ENCODE peak calls at places on chromosomes 5 and 9, in nine cellular contexts. One of them, this sample, is unnamed. For H3K4me1 and H3K9me3, the result is how much of the 10 kb centered on the place peaks cover.

GRCh38 chr5:40277161-40277906 is 402.4 kb upstream of the PTGER4 start:
- DNase-seq in left lung: no peak
- DNase-seq in CD8-positive, alpha-beta memory T cell: peak
- DNase-seq in adrenal gland: no peak
- DNase-seq in esophagus squamous epithelium: no peak
- DNase-seq in endothelial cell of umbilical vein: no peak
- DNase-seq in uterus: no peak
- DNase-seq in thoracic aorta: no peak
- DNase-seq in SK-N-SH: no peak
- DNase-seq in this sample: no peak

GRCh38 chr5:135604046-135604445 is 25.3 kb upstream of the CXCL14 start:
- DNase-seq in left lung: no peak
- DNase-seq in CD8-positive, alpha-beta memory T cell: no peak
- DNase-seq in adrenal gland: no peak
- DNase-seq in esophagus squamous epithelium: no peak
- DNase-seq in endothelial cell of umbilical vein: no peak
- DNase-seq in uterus: no peak
- DNase-seq in thoracic aorta: no peak
- DNase-seq in SK-N-SH: no peak
- DNase-seq in this sample: no peak

GRCh38 chr9:125771037-125771436 is 23.9 kb downstream of the PBX3 start:
- DNase-seq in left lung: no peak
- DNase-seq in CD8-positive, alpha-beta memory T cell: no peak
- DNase-seq in adrenal gland: no peak
- DNase-seq in esophagus squamous epithelium: no peak
- DNase-seq in endothelial cell of umbilical vein: no peak
- DNase-seq in uterus: no peak
- DNase-seq in thoracic aorta: no peak
- DNase-seq in SK-N-SH: no peak
- DNase-seq in this sample: no peak

GRCh38 chr5:53201746-53202145 is 92.2 kb upstream of the MOCS2 start:
- DNase-seq in left lung: no peak
- DNase-seq in CD8-positive, alpha-beta memory T cell: no peak
- DNase-seq in adrenal gland: no peak
- DNase-seq in esophagus squamous epithelium: no peak
- DNase-seq in endothelial cell of umbilical vein: no peak
- DNase-seq in uterus: no peak
- DNase-seq in thoracic aorta: no peak
- DNase-seq in SK-N-SH: no peak
- DNase-seq in this sample: no peak

GRCh38 chr5:97936246-97936645 is 753.2 kb upstream of the RIOK2 start:
- DNase-seq in left lung: no peak
- DNase-seq in CD8-positive, alpha-beta memory T cell: no peak
- DNase-seq in adrenal gland: no peak
- DNase-seq in esophagus squamous epithelium: no peak
- DNase-seq in endothelial cell of umbilical vein: no peak
- DNase-seq in uterus: no peak
- DNase-seq in thoracic aorta: no peak
- DNase-seq in SK-N-SH: no peak
- DNase-seq in this sample: no peak

GRCh38 chr9:76310577-76310976 is 83.6 kb downstream of the RFK start:
- DNase-seq in left lung: no peak
- DNase-seq in CD8-positive, alpha-beta memory T cell: no peak
- DNase-seq in adrenal gland: no peak
- DNase-seq in esophagus squamous epithelium: no peak
- DNase-seq in endothelial cell of umbilical vein: no peak
- DNase-seq in uterus: no peak
- DNase-seq in thoracic aorta: no peak
- DNase-seq in SK-N-SH: no peak
- DNase-seq in this sample: no peak

GRCh38 chr9:109815366-109815947 is 35.5 kb downstream of the PALM2AKAP2 start:
- DNase-seq in left lung: no peak
- DNase-seq in CD8-positive, alpha-beta memory T cell: no peak
- DNase-seq in adrenal gland: no peak
- DNase-seq in esophagus squamous epithelium: no peak
- DNase-seq in endothelial cell of umbilical vein: no peak
- DNase-seq in uterus: no peak
- DNase-seq in thoracic aorta: no peak
- DNase-seq in SK-N-SH: no peak
- DNase-seq in this sample: no peak

GRCh38 chr5:76813982-76814562 is 4.8 kb upstream of the F2RL1 start:
- DNase-seq in left lung: no peak
- DNase-seq in CD8-positive, alpha-beta memory T cell: no peak
- DNase-seq in adrenal gland: no peak
- DNase-seq in esophagus squamous epithelium: no peak
- DNase-seq in endothelial cell of umbilical vein: peak
- DNase-seq in uterus: no peak
- DNase-seq in thoracic aorta: no peak
- DNase-seq in SK-N-SH: no peak
- DNase-seq in this sample: no peak

GRCh38 chr5:141850183-141850768 is 27.9 kb downstream of the PCDH1 start:
- DNase-seq in left lung: no peak
- DNase-seq in CD8-positive, alpha-beta memory T cell: peak
- DNase-seq in adrenal gland: peak
- DNase-seq in esophagus squamous epithelium: peak
- DNase-seq in endothelial cell of umbilical vein: no peak
- DNase-seq in uterus: peak
- DNase-seq in thoracic aorta: no peak
- DNase-seq in SK-N-SH: peak
- DNase-seq in this sample: no peak

GRCh38 chr9:134139081-134139480 is 3.2 kb downstream of the WDR5 start:
- DNase-seq in left lung: no peak
- DNase-seq in CD8-positive, alpha-beta memory T cell: no peak
- DNase-seq in adrenal gland: no peak
- DNase-seq in esophagus squamous epithelium: no peak
- DNase-seq in endothelial cell of umbilical vein: no peak
- DNase-seq in uterus: no peak
- DNase-seq in thoracic aorta: no peak
- DNase-seq in SK-N-SH: peak
- DNase-seq in this sample: no peak

GRCh38 chr9:132768932-132769894 is 98.9 kb downstream of the GTF3C4 start:
- DNase-seq in left lung: peak
- DNase-seq in CD8-positive, alpha-beta memory T cell: peak
- DNase-seq in adrenal gland: peak
- DNase-seq in esophagus squamous epithelium: peak
- DNase-seq in endothelial cell of umbilical vein: peak
- DNase-seq in uterus: peak
- DNase-seq in thoracic aorta: no peak
- DNase-seq in SK-N-SH: peak
- DNase-seq in this sample: peak

GRCh38 chr9:93291536-93292287 is 107.8 kb downstream of the WNK2 start:
- DNase-seq in left lung: no peak
- DNase-seq in CD8-positive, alpha-beta memory T cell: no peak
- DNase-seq in adrenal gland: no peak
- DNase-seq in esophagus squamous epithelium: no peak
- DNase-seq in endothelial cell of umbilical vein: no peak
- DNase-seq in uterus: no peak
- DNase-seq in thoracic aorta: no peak
- DNase-seq in SK-N-SH: no peak
- DNase-seq in this sample: no peak

GRCh38 chr5:76679231-76679630 is 36.7 kb upstream of the F2R start:
- DNase-seq in left lung: no peak
- DNase-seq in CD8-positive, alpha-beta memory T cell: no peak
- DNase-seq in adrenal gland: no peak
- DNase-seq in esophagus squamous epithelium: no peak
- DNase-seq in endothelial cell of umbilical vein: peak
- DNase-seq in uterus: peak
- DNase-seq in thoracic aorta: no peak
- DNase-seq in SK-N-SH: no peak
- DNase-seq in this sample: no peak

GRCh38 chr5:76082790-76083554 is at the start of gene SV2C:
- DNase-seq in left lung: no peak
- DNase-seq in CD8-positive, alpha-beta memory T cell: no peak
- DNase-seq in adrenal gland: peak
- DNase-seq in esophagus squamous epithelium: no peak
- DNase-seq in endothelial cell of umbilical vein: no peak
- DNase-seq in uterus: no peak
- DNase-seq in thoracic aorta: no peak
- DNase-seq in SK-N-SH: peak
- DNase-seq in this sample: peak

GRCh38 chr5:157342822-157343402 is 77.0 kb downstream of the CYFIP2 start:
- DNase-seq in left lung: no peak
- DNase-seq in CD8-positive, alpha-beta memory T cell: peak
- DNase-seq in adrenal gland: peak
- DNase-seq in esophagus squamous epithelium: no peak
- DNase-seq in endothelial cell of umbilical vein: peak
- DNase-seq in uterus: no peak
- DNase-seq in thoracic aorta: no peak
- DNase-seq in SK-N-SH: peak
- DNase-seq in this sample: no peak

GRCh38 chr5:53479656-53480473 is 564 bp upstream of the FST start:
- DNase-seq in left lung: peak
- DNase-seq in CD8-positive, alpha-beta memory T cell: peak
- DNase-seq in adrenal gland: peak
- DNase-seq in esophagus squamous epithelium: no peak
- DNase-seq in endothelial cell of umbilical vein: no peak
- DNase-seq in uterus: peak
- DNase-seq in thoracic aorta: no peak
- DNase-seq in SK-N-SH: peak
- DNase-seq in this sample: peak

GRCh38 chr5:129541648-129542251 is 81.7 kb downstream of the ADAMTS19 start:
- DNase-seq in left lung: no peak
- DNase-seq in CD8-positive, alpha-beta memory T cell: no peak
- DNase-seq in adrenal gland: no peak
- DNase-seq in esophagus squamous epithelium: no peak
- DNase-seq in endothelial cell of umbilical vein: peak
- DNase-seq in uterus: no peak
- DNase-seq in thoracic aorta: no peak
- DNase-seq in SK-N-SH: no peak
- DNase-seq in this sample: no peak

GRCh38 chr5:5531371-5531770 is 108.9 kb downstream of the ICE1 start:
- DNase-seq in left lung: no peak
- DNase-seq in CD8-positive, alpha-beta memory T cell: no peak
- DNase-seq in adrenal gland: no peak
- DNase-seq in esophagus squamous epithelium: no peak
- DNase-seq in endothelial cell of umbilical vein: no peak
- DNase-seq in uterus: no peak
- DNase-seq in thoracic aorta: no peak
- DNase-seq in SK-N-SH: no peak
- DNase-seq in this sample: no peak

GRCh38 chr5:86526811-86527348 is 90.9 kb upstream of the COX7C start:
- DNase-seq in left lung: no peak
- DNase-seq in CD8-positive, alpha-beta memory T cell: no peak
- DNase-seq in adrenal gland: no peak
- DNase-seq in esophagus squamous epithelium: no peak
- DNase-seq in endothelial cell of umbilical vein: no peak
- DNase-seq in uterus: no peak
- DNase-seq in thoracic aorta: no peak
- DNase-seq in SK-N-SH: no peak
- DNase-seq in this sample: no peak

GRCh38 chr5:107461770-107462169 is 209.0 kb downstream of the EFNA5 start:
- DNase-seq in left lung: no peak
- DNase-seq in CD8-positive, alpha-beta memory T cell: no peak
- DNase-seq in adrenal gland: no peak
- DNase-seq in esophagus squamous epithelium: no peak
- DNase-seq in endothelial cell of umbilical vein: no peak
- DNase-seq in uterus: no peak
- DNase-seq in thoracic aorta: no peak
- DNase-seq in SK-N-SH: no peak
- DNase-seq in this sample: no peak
- H3K4me1 ChIP-seq in left lung: under half
- H3K4me1 ChIP-seq in CD8-positive, alpha-beta memory T cell: under half
- H3K4me1 ChIP-seq in adrenal gland: under half
- H3K4me1 ChIP-seq in esophagus squamous epithelium: under half
- H3K4me1 ChIP-seq in endothelial cell of umbilical vein: under half
- H3K4me1 ChIP-seq in uterus: under half
- H3K4me1 ChIP-seq in thoracic aorta: under half
- H3K4me1 ChIP-seq in SK-N-SH: under half
- H3K4me1 ChIP-seq in this sample: under half

DNA sequence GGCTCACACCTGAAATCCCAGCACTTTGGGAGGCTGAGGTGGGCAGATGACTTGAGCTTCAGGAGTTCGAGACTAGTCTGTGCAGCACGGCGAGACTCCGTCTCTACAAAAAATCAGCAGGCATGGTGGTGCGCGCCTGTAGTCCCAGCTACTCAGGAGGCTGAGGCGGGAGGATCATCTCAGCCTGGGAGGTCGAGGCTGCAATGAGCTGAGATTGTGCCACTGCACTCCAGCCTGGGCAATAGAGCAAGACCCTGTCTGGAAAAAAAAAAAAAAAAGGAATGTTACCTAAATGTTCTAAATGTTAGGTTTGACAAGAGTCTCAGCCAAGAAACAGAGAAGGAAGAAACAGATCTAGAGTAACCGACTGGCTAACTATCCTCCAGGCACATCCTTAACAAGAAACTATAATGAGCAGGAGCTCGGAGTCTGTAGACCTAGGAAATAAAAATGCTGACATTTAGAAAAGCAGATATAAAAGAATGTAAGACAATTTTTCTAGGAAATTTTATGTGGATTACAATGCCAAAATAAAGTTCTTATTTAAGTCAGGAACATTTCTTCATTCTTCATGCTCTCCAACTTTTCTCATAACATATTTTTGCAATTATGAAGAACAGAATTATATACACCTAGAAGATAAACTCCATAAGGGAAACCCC is 166.6 kb upstream of the TBCA start:
- DNase-seq in left lung: no peak
- DNase-seq in CD8-positive, alpha-beta memory T cell: no peak
- DNase-seq in adrenal gland: no peak
- DNase-seq in esophagus squamous epithelium: no peak
- DNase-seq in endothelial cell of umbilical vein: no peak
- DNase-seq in uterus: no peak
- DNase-seq in thoracic aorta: no peak
- DNase-seq in SK-N-SH: no peak
- DNase-seq in this sample: no peak
- H3K27ac ChIP-seq in left lung: no peak
- H3K27ac ChIP-seq in CD8-positive, alpha-beta memory T cell: no peak
- H3K27ac ChIP-seq in adrenal gland: no peak
- H3K27ac ChIP-seq in esophagus squamous epithelium: no peak
- H3K27ac ChIP-seq in endothelial cell of umbilical vein: no peak
- H3K27ac ChIP-seq in uterus: no peak
- H3K27ac ChIP-seq in thoracic aorta: no peak
- H3K27ac ChIP-seq in SK-N-SH: no peak
- H3K27ac ChIP-seq in this sample: no peak

GRCh38 chr5:140785905-140786686 is at the start of gene PCDHA1:
- DNase-seq in left lung: no peak
- DNase-seq in CD8-positive, alpha-beta memory T cell: no peak
- DNase-seq in adrenal gland: no peak
- DNase-seq in esophagus squamous epithelium: no peak
- DNase-seq in endothelial cell of umbilical vein: no peak
- DNase-seq in uterus: no peak
- DNase-seq in thoracic aorta: no peak
- DNase-seq in SK-N-SH: peak
- DNase-seq in this sample: no peak
- H3K9me3 ChIP-seq in left lung: half or more
- H3K9me3 ChIP-seq in CD8-positive, alpha-beta memory T cell: under half
- H3K9me3 ChIP-seq in adrenal gland: under half
- H3K9me3 ChIP-seq in esophagus squamous epithelium: under half
- H3K9me3 ChIP-seq in endothelial cell of umbilical vein: under half
- H3K9me3 ChIP-seq in uterus: under half
- H3K9me3 ChIP-seq in thoracic aorta: under half
- H3K9me3 ChIP-seq in SK-N-SH: under half
- H3K9me3 ChIP-seq in this sample: under half

DNA sequence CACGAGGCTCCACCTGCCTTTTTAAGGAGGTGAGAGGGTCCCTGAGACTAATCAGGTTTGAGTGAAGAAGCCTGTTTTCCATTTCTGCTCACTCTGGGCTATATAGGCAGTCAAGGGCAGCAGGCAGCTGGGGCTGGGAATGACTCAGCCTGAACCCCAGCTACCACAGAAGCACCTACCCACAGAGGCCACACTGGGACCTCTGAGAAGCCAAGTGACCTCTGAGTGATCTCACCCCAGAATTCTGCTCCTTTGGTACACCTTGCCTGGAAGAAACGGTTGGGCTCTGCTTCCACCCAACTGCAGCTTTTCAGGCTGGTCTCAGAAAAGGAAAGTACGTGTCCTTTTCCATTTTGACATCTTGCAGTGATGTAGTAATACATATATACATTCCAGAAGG is 6.8 kb downstream of the FAM219A start:
- DNase-seq in left lung: no peak
- DNase-seq in CD8-positive, alpha-beta memory T cell: no peak
- DNase-seq in adrenal gland: no peak
- DNase-seq in esophagus squamous epithelium: no peak
- DNase-seq in endothelial cell of umbilical vein: no peak
- DNase-seq in uterus: no peak
- DNase-seq in thoracic aorta: no peak
- DNase-seq in SK-N-SH: no peak
- DNase-seq in this sample: no peak
- H3K4me1 ChIP-seq in left lung: under half
- H3K4me1 ChIP-seq in CD8-positive, alpha-beta memory T cell: under half
- H3K4me1 ChIP-seq in adrenal gland: under half
- H3K4me1 ChIP-seq in esophagus squamous epithelium: under half
- H3K4me1 ChIP-seq in endothelial cell of umbilical vein: under half
- H3K4me1 ChIP-seq in uterus: under half
- H3K4me1 ChIP-seq in thoracic aorta: under half
- H3K4me1 ChIP-seq in SK-N-SH: under half
- H3K4me1 ChIP-seq in this sample: under half